ENCODE peak calls at places on chromosome 3, in eight cellular contexts. One of them, this sample, is unnamed.

GRCh38 chr3:18481946-18482548 is 56.9 kb upstream of the SATB1 start:
- DNase-seq in SW 1271: no peak
- DNase-seq in activated naive CD4-positive, alpha-beta T cell treated with Interleukin-2 at 50 U/mL for 16 hours: no peak
- DNase-seq in anterior cingulate cortex: no peak
- DNase-seq in NCI-H1436: no peak
- DNase-seq in PC-3: no peak
- DNase-seq in NCI-H1105: no peak
- DNase-seq in stromal cell of bone marrow: no peak
- DNase-seq in this sample: no peak

GRCh38 chr3:160851629-160852210 is 95.7 kb downstream of the PPM1L start:
- DNase-seq in SW 1271: no peak
- DNase-seq in PC-3: no peak
- DNase-seq in NCI-H1436: no peak
- DNase-seq in activated naive CD4-positive, alpha-beta T cell treated with Interleukin-2 at 50 U/mL for 16 hours: no peak
- DNase-seq in stromal cell of bone marrow: no peak
- DNase-seq in anterior cingulate cortex: no peak
- DNase-seq in NCI-H1105: no peak
- DNase-seq in this sample: no peak

GRCh38 chr3:71754610-71755253 is 1.1 kb downstream of the GPR27 start:
- DNase-seq in activated naive CD4-positive, alpha-beta T cell treated with Interleukin-2 at 50 U/mL for 16 hours: no peak
- DNase-seq in stromal cell of bone marrow: no peak
- DNase-seq in NCI-H1105: no peak
- DNase-seq in NCI-H1436: no peak
- DNase-seq in anterior cingulate cortex: no peak
- DNase-seq in SW 1271: no peak
- DNase-seq in PC-3: no peak
- DNase-seq in this sample: no peak

GRCh38 chr3:130850044-130850797 is 43.7 kb upstream of the ATP2C1 start:
- DNase-seq in PC-3: peak
- DNase-seq in stromal cell of bone marrow: peak
- DNase-seq in NCI-H1105: peak
- DNase-seq in activated naive CD4-positive, alpha-beta T cell treated with Interleukin-2 at 50 U/mL for 16 hours: peak
- DNase-seq in NCI-H1436: peak
- DNase-seq in anterior cingulate cortex: no peak
- DNase-seq in SW 1271: no peak
- DNase-seq in this sample: peak

GRCh38 chr3:59334585-59334984 is 284.8 kb upstream of the CFAP20DC start:
- DNase-seq in PC-3: no peak
- DNase-seq in stromal cell of bone marrow: peak
- DNase-seq in activated naive CD4-positive, alpha-beta T cell treated with Interleukin-2 at 50 U/mL for 16 hours: no peak
- DNase-seq in anterior cingulate cortex: no peak
- DNase-seq in SW 1271: no peak
- DNase-seq in NCI-H1436: no peak
- DNase-seq in NCI-H1105: no peak
- DNase-seq in this sample: no peak

GRCh38 chr3:79005084-79005483 is 762.7 kb downstream of the ROBO1 start:
- DNase-seq in stromal cell of bone marrow: peak
- DNase-seq in NCI-H1105: no peak
- DNase-seq in NCI-H1436: no peak
- DNase-seq in PC-3: no peak
- DNase-seq in SW 1271: no peak
- DNase-seq in anterior cingulate cortex: no peak
- DNase-seq in activated naive CD4-positive, alpha-beta T cell treated with Interleukin-2 at 50 U/mL for 16 hours: no peak
- DNase-seq in this sample: no peak

GRCh38 chr3:125052671-125053303 is 3.0 kb downstream of the HEG1 start:
- DNase-seq in stromal cell of bone marrow: peak
- DNase-seq in NCI-H1105: no peak
- DNase-seq in NCI-H1436: peak
- DNase-seq in SW 1271: no peak
- DNase-seq in PC-3: peak
- DNase-seq in activated naive CD4-positive, alpha-beta T cell treated with Interleukin-2 at 50 U/mL for 16 hours: no peak
- DNase-seq in anterior cingulate cortex: peak
- DNase-seq in this sample: peak

GRCh38 chr3:127483902-127484591 is 106.5 kb downstream of the TPRA1 start:
- DNase-seq in PC-3: no peak
- DNase-seq in NCI-H1436: no peak
- DNase-seq in NCI-H1105: no peak
- DNase-seq in activated naive CD4-positive, alpha-beta T cell treated with Interleukin-2 at 50 U/mL for 16 hours: no peak
- DNase-seq in SW 1271: no peak
- DNase-seq in stromal cell of bone marrow: no peak
- DNase-seq in anterior cingulate cortex: no peak
- DNase-seq in this sample: no peak

GRCh38 chr3:52405601-52406115 is 39.2 kb downstream of the SEMA3G start:
- DNase-seq in NCI-H1105: no peak
- DNase-seq in SW 1271: no peak
- DNase-seq in stromal cell of bone marrow: no peak
- DNase-seq in activated naive CD4-positive, alpha-beta T cell treated with Interleukin-2 at 50 U/mL for 16 hours: no peak
- DNase-seq in NCI-H1436: no peak
- DNase-seq in PC-3: no peak
- DNase-seq in anterior cingulate cortex: no peak
- DNase-seq in this sample: no peak

This sample was measured in SJSA1.